ENCODE peak calls at places on chromosomes 16 and 17, in ten cellular contexts. C is GM04503; X is non-pigmented ciliary epithelial cell; O is progenitor cell of endocrine pancreas; R is cardiac fibroblast; D is hypothalamus; G is fibroblast of lung; K is thoracic aorta; J is AG08396; P is activated effector memory CD4-positive, alpha-beta T cell treated with Interleukin-2 at 50 U/mL for 16 hours. V is an unnamed sample.

GRCh38 chr16:22190169-22191088 is 15.6 kb upstream of the EEF2K start:
- DNase-seq in C (peak; percentile 93), X (peak; percentile 99), O (peak; percentile 99), R (peak; percentile 100), D (peak; percentile 100), G (peak; percentile 100), K (peak; percentile 100), J (peak; percentile 96), P (peak; percentile 99), V (peak; percentile 100)

GRCh38 chr17:21209511-21210175 is 4.3 kb downstream of the TMEM11 start:
- DNase-seq in C (no peak), X (no peak), O (no peak), R (no peak), D (no peak), G (no peak), K (no peak), J (peak; percentile 50), P (no peak), V (no peak)

GRCh38 chr17:55527520-55528118 is 16.4 kb upstream of the SMIM36 start:
- DNase-seq in C (no peak), X (no peak), O (peak; percentile 22), R (peak; percentile 83), D (no peak), G (peak; percentile 83), K (no peak), J (peak; percentile 61), P (no peak), V (peak; percentile 38)

GRCh38 chr17:62751350-62751691 is 56.8 kb downstream of the MARCHF10 start:
- DNase-seq in C (no peak), X (no peak), O (no peak), R (no peak), D (no peak), G (no peak), K (no peak), J (no peak), P (no peak), V (no peak)

GRCh38 chr16:1273816-1274215 is 17.9 kb downstream of the TPSD1 start:
- DNase-seq in C (no peak), X (no peak), O (no peak), R (no peak), D (no peak), G (no peak), K (no peak), J (no peak), P (no peak), V (no peak)

GRCh38 chr17:44898768-44899073 is 524 bp downstream of the EFTUD2 start:
- DNase-seq in C (no peak), X (no peak), O (no peak), R (peak; percentile 40), D (no peak), G (no peak), K (no peak), J (no peak), P (no peak), V (no peak)

GRCh38 chr17:31489295-31490018 is 98.0 kb downstream of the RAB11FIP4 start:
- DNase-seq in C (no peak), X (no peak), O (peak; percentile 62), R (no peak), D (no peak), G (no peak), K (no peak), J (no peak), P (no peak), V (no peak)

GRCh38 chr17:28953444-28954118 is 2.3 kb upstream of the PHF12 start:
- DNase-seq in C (no peak), X (no peak), O (peak; percentile 64), R (peak; percentile 61), D (peak; percentile 19), G (no peak), K (no peak), J (no peak), P (no peak), V (no peak)

GRCh38 chr17:41627316-41628072 is 3.1 kb upstream of the KRT17 start:
- DNase-seq in C (no peak), X (no peak), O (no peak), R (no peak), D (no peak), G (no peak), K (no peak), J (no peak), P (no peak), V (no peak)

GRCh38 chr17:82938486-82939212 is 98.8 kb upstream of the ZNF750 start:
- DNase-seq in C (no peak), X (no peak), O (no peak), R (no peak), D (no peak), G (no peak), K (no peak), J (no peak), P (no peak), V (no peak)

GRCh38 chr17:20086416-20087074 is 77.4 kb downstream of the SPECC1 start:
- DNase-seq in C (no peak), X (no peak), O (no peak), R (peak; percentile 18), D (no peak), G (no peak), K (no peak), J (no peak), P (no peak), V (no peak)

GRCh38 chr16:1656808-1657617 is 21.1 kb upstream of the JPT2 start:
- DNase-seq in C (no peak), X (no peak), O (no peak), R (no peak), D (no peak), G (no peak), K (no peak), J (no peak), P (no peak), V (no peak)

GRCh38 chr16:11306997-11307638 is 26.0 kb upstream of the PRM1 start:
- DNase-seq in C (no peak), X (no peak), O (no peak), R (no peak), D (no peak), G (no peak), K (no peak), J (no peak), P (no peak), V (no peak)

GRCh38 chr17:50304781-50305404 is 30.6 kb downstream of the TMEM92 start:
- DNase-seq in C (no peak), X (peak; percentile 19), O (no peak), R (peak; percentile 52), D (no peak), G (peak; percentile 56), K (no peak), J (peak; percentile 41), P (no peak), V (no peak)

GRCh38 chr16:19960183-19960582 is 75.5 kb upstream of the GPRC5B start:
- DNase-seq in C (no peak), X (no peak), O (no peak), R (no peak), D (no peak), G (no peak), K (no peak), J (no peak), P (no peak), V (no peak)

GRCh38 chr17:12388206-12388605 is 277.5 kb upstream of the MYOCD start:
- DNase-seq in C (peak; percentile 23), X (no peak), O (no peak), R (no peak), D (no peak), G (peak; percentile 34), K (no peak), J (peak; percentile 61), P (no peak), V (no peak)

GRCh38 chr16:85205747-85206471 is 93.6 kb upstream of the CIBAR2 start:
- DNase-seq in C (no peak), X (no peak), O (no peak), R (peak; percentile 66), D (no peak), G (peak; percentile 70), K (no peak), J (no peak), P (no peak), V (no peak)